ENCODE peak calls at places on chromosome 1, in six cellular contexts. T is RPMI8226, K is HCT116, F is LoVo, C is K562, Z is NCI-H345. Q is an unnamed sample.

GRCh38 chr1:98947071-98947470 is 57.6 kb downstream of the PLPPR5 start:
- DNase-seq in T (no peak), K (no peak), F (no peak), C (no peak), Z (no peak), Q (no peak)

GRCh38 chr1:204506091-204506968 is 9.9 kb upstream of the MDM4 start:
- DNase-seq in T (peak), K (peak), F (peak), C (peak), Z (peak), Q (peak)

GRCh38 chr1:54571326-54571725 is 23.3 kb downstream of the ACOT11 start:
- DNase-seq in T (peak), K (no peak), F (no peak), C (no peak), Z (no peak), Q (no peak)

GRCh38 chr1:76944942-76945341 is 77.7 kb downstream of the ST6GALNAC5 start:
- DNase-seq in T (no peak), K (no peak), F (no peak), C (no peak), Z (no peak), Q (no peak)

GRCh38 chr1:53340660-53341520 is 13.0 kb upstream of the LRP8 start:
- DNase-seq in T (no peak), K (no peak), F (no peak), C (no peak), Z (no peak), Q (no peak)

GRCh38 chr1:27992271-27992670 is 32.5 kb downstream of the XKR8 start:
- DNase-seq in T (no peak), K (no peak), F (no peak), C (no peak), Z (no peak), Q (no peak)

GRCh38 chr1:163875214-163875926 is 553.6 kb downstream of the NUF2 start:
- DNase-seq in T (no peak), K (no peak), F (no peak), C (no peak), Z (no peak), Q (no peak)

GRCh38 chr1:33971913-33972312 is 108.0 kb downstream of the HMGB4 start:
- DNase-seq in T (no peak), K (no peak), F (no peak), C (no peak), Z (no peak), Q (no peak)

GRCh38 chr1:9270290-9270900 is 22.3 kb upstream of the SPSB1 start:
- DNase-seq in T (no peak), K (no peak), F (no peak), C (no peak), Z (peak), Q (no peak)

GRCh38 chr1:1157914-1158710 is 15.6 kb upstream of the TTLL10 start:
- DNase-seq in T (peak), K (no peak), F (peak), C (peak), Z (peak), Q (no peak)

GRCh38 chr1:190551638-190552037 is 74.0 kb upstream of the BRINP3 start:
- DNase-seq in T (no peak), K (no peak), F (no peak), C (no peak), Z (no peak), Q (no peak)

GRCh38 chr1:70044832-70045231 is 160.5 kb downstream of the LRRC40 start:
- DNase-seq in T (no peak), K (no peak), F (no peak), C (no peak), Z (no peak), Q (no peak)